ENCODE peak calls at places on chromosomes 7 and 10, in nine cellular contexts. One of them, this sample, is unnamed.

GRCh38 chr10:91144961-91145360 is 75.5 kb upstream of the PCGF5 start:
- DNase-seq in AG04449: no peak
- DNase-seq in OCI-LY7: no peak
- DNase-seq in astrocyte: no peak
- DNase-seq in type B pancreatic cell: no peak
- DNase-seq in testis: no peak
- DNase-seq in A549: no peak
- DNase-seq in epithelial cell of proximal tubule: no peak
- DNase-seq in CD8-positive, alpha-beta T cell: no peak
- DNase-seq in this sample: no peak

GRCh38 chr10:71772832-71773220 is 494 bp downstream of the VSIR start:
- DNase-seq in AG04449: no peak
- DNase-seq in astrocyte: no peak
- DNase-seq in epithelial cell of proximal tubule: no peak
- DNase-seq in A549: no peak
- DNase-seq in type B pancreatic cell: no peak
- DNase-seq in testis: no peak
- DNase-seq in OCI-LY7: no peak
- DNase-seq in CD8-positive, alpha-beta T cell: no peak
- DNase-seq in this sample: no peak

GRCh38 chr7:88205179-88205578 is 14.7 kb downstream of the SRI start:
- DNase-seq in OCI-LY7: no peak
- DNase-seq in type B pancreatic cell: no peak
- DNase-seq in AG04449: no peak
- DNase-seq in testis: no peak
- DNase-seq in astrocyte: no peak
- DNase-seq in CD8-positive, alpha-beta T cell: no peak
- DNase-seq in epithelial cell of proximal tubule: no peak
- DNase-seq in A549: no peak
- DNase-seq in this sample: no peak

GRCh38 chr7:29177963-29178612 is 16.5 kb upstream of the CHN2 start:
- DNase-seq in CD8-positive, alpha-beta T cell: no peak
- DNase-seq in astrocyte: peak
- DNase-seq in epithelial cell of proximal tubule: no peak
- DNase-seq in AG04449: no peak
- DNase-seq in type B pancreatic cell: no peak
- DNase-seq in A549: no peak
- DNase-seq in OCI-LY7: no peak
- DNase-seq in testis: peak
- DNase-seq in this sample: no peak

GRCh38 chr7:98354052-98354451 is 46.8 kb downstream of the BAIAP2L1 start:
- DNase-seq in A549: peak
- DNase-seq in CD8-positive, alpha-beta T cell: no peak
- DNase-seq in type B pancreatic cell: no peak
- DNase-seq in epithelial cell of proximal tubule: no peak
- DNase-seq in OCI-LY7: no peak
- DNase-seq in AG04449: no peak
- DNase-seq in testis: no peak
- DNase-seq in astrocyte: no peak
- DNase-seq in this sample: no peak

GRCh38 chr7:156475179-156475578 is 165.4 kb upstream of the RNF32 start:
- DNase-seq in A549: no peak
- DNase-seq in testis: no peak
- DNase-seq in CD8-positive, alpha-beta T cell: no peak
- DNase-seq in AG04449: no peak
- DNase-seq in OCI-LY7: no peak
- DNase-seq in astrocyte: peak
- DNase-seq in epithelial cell of proximal tubule: no peak
- DNase-seq in type B pancreatic cell: peak
- DNase-seq in this sample: no peak

GRCh38 chr7:20539201-20539600 is 76.3 kb upstream of the ABCB5 start:
- DNase-seq in A549: peak
- DNase-seq in testis: no peak
- DNase-seq in CD8-positive, alpha-beta T cell: no peak
- DNase-seq in epithelial cell of proximal tubule: no peak
- DNase-seq in astrocyte: no peak
- DNase-seq in type B pancreatic cell: no peak
- DNase-seq in OCI-LY7: peak
- DNase-seq in AG04449: no peak
- DNase-seq in this sample: no peak

GRCh38 chr10:36023939-36024338 is 381.8 kb upstream of the FZD8 start:
- DNase-seq in astrocyte: peak
- DNase-seq in CD8-positive, alpha-beta T cell: no peak
- DNase-seq in AG04449: peak
- DNase-seq in type B pancreatic cell: no peak
- DNase-seq in A549: peak
- DNase-seq in testis: no peak
- DNase-seq in OCI-LY7: no peak
- DNase-seq in epithelial cell of proximal tubule: peak
- DNase-seq in this sample: no peak

GRCh38 chr7:150668472-150668911 is 17.0 kb upstream of the GIMAP2 start:
- DNase-seq in A549: no peak
- DNase-seq in testis: no peak
- DNase-seq in OCI-LY7: no peak
- DNase-seq in astrocyte: no peak
- DNase-seq in epithelial cell of proximal tubule: no peak
- DNase-seq in CD8-positive, alpha-beta T cell: peak
- DNase-seq in AG04449: no peak
- DNase-seq in type B pancreatic cell: no peak
- DNase-seq in this sample: no peak

GRCh38 chr10:6128591-6129383 is 40.0 kb downstream of the RBM17 start:
- DNase-seq in A549: no peak
- DNase-seq in AG04449: no peak
- DNase-seq in OCI-LY7: no peak
- DNase-seq in type B pancreatic cell: no peak
- DNase-seq in testis: peak
- DNase-seq in epithelial cell of proximal tubule: no peak
- DNase-seq in astrocyte: no peak
- DNase-seq in CD8-positive, alpha-beta T cell: no peak
- DNase-seq in this sample: no peak

GRCh38 chr7:17304926-17305325 is 6.5 kb downstream of the AHR start:
- DNase-seq in AG04449: peak
- DNase-seq in A549: peak
- DNase-seq in testis: no peak
- DNase-seq in epithelial cell of proximal tubule: no peak
- DNase-seq in astrocyte: peak
- DNase-seq in OCI-LY7: no peak
- DNase-seq in type B pancreatic cell: no peak
- DNase-seq in CD8-positive, alpha-beta T cell: no peak
- DNase-seq in this sample: no peak

GRCh38 chr10:117541909-117542705 is 439 bp upstream of the EMX2 start:
- DNase-seq in CD8-positive, alpha-beta T cell: no peak
- DNase-seq in OCI-LY7: no peak
- DNase-seq in astrocyte: peak
- DNase-seq in testis: peak
- DNase-seq in epithelial cell of proximal tubule: peak
- DNase-seq in AG04449: peak
- DNase-seq in type B pancreatic cell: peak
- DNase-seq in A549: peak
- DNase-seq in this sample: no peak

GRCh38 chr7:155338632-155339320 is 41.1 kb downstream of the INSIG1 start:
- DNase-seq in testis: peak
- DNase-seq in A549: no peak
- DNase-seq in type B pancreatic cell: peak
- DNase-seq in astrocyte: no peak
- DNase-seq in CD8-positive, alpha-beta T cell: peak
- DNase-seq in epithelial cell of proximal tubule: no peak
- DNase-seq in AG04449: no peak
- DNase-seq in OCI-LY7: no peak
- DNase-seq in this sample: no peak

GRCh38 chr7:5284304-5285281 is 1.9 kb downstream of the SLC29A4 start:
- DNase-seq in testis: peak
- DNase-seq in astrocyte: no peak
- DNase-seq in CD8-positive, alpha-beta T cell: no peak
- DNase-seq in epithelial cell of proximal tubule: no peak
- DNase-seq in A549: peak
- DNase-seq in type B pancreatic cell: no peak
- DNase-seq in OCI-LY7: peak
- DNase-seq in AG04449: no peak
- DNase-seq in this sample: peak

GRCh38 chr10:12969951-12970350 is 31.6 kb downstream of the CCDC3 start:
- DNase-seq in CD8-positive, alpha-beta T cell: no peak
- DNase-seq in testis: no peak
- DNase-seq in A549: no peak
- DNase-seq in type B pancreatic cell: no peak
- DNase-seq in AG04449: no peak
- DNase-seq in OCI-LY7: no peak
- DNase-seq in epithelial cell of proximal tubule: no peak
- DNase-seq in astrocyte: peak
- DNase-seq in this sample: no peak

GRCh38 chr10:114691442-114691941 is 33.4 kb upstream of the ABLIM1 start:
- DNase-seq in AG04449: no peak
- DNase-seq in A549: no peak
- DNase-seq in astrocyte: peak
- DNase-seq in OCI-LY7: no peak
- DNase-seq in epithelial cell of proximal tubule: peak
- DNase-seq in type B pancreatic cell: no peak
- DNase-seq in testis: no peak
- DNase-seq in CD8-positive, alpha-beta T cell: no peak
- DNase-seq in this sample: no peak

GRCh38 chr7:101678713-101679112 is 49.6 kb upstream of the MYL10 start:
- DNase-seq in CD8-positive, alpha-beta T cell: no peak
- DNase-seq in OCI-LY7: no peak
- DNase-seq in testis: no peak
- DNase-seq in epithelial cell of proximal tubule: no peak
- DNase-seq in AG04449: no peak
- DNase-seq in type B pancreatic cell: no peak
- DNase-seq in A549: no peak
- DNase-seq in astrocyte: peak
- DNase-seq in this sample: no peak

GRCh38 chr10:88028654-88029053 is 165.2 kb downstream of the PTEN start:
- DNase-seq in AG04449: no peak
- DNase-seq in testis: no peak
- DNase-seq in astrocyte: no peak
- DNase-seq in OCI-LY7: peak
- DNase-seq in CD8-positive, alpha-beta T cell: no peak
- DNase-seq in epithelial cell of proximal tubule: peak
- DNase-seq in A549: no peak
- DNase-seq in type B pancreatic cell: no peak
- DNase-seq in this sample: no peak

DNA sequence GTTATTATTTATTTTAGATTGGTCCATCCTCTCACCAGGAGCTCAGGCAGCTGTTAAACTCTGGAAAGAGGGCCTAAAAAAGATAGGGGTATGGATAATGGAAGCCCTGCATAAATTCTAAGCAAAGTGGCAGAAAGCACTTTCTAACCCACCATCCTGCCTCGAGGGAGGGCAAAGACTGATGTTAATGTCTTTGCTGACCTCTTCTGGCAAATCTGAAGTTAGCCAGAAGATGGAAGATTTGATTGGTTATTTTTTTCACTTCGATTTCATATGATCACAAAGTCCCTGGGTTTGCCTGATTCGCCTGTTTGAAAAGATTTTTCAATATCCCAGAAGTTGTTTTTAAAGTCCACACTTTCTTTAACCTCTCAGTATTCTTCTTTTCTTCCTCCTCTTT is 24.8 kb downstream of the OR9A2 start:
- DNase-seq in OCI-LY7: peak
- DNase-seq in testis: no peak
- DNase-seq in CD8-positive, alpha-beta T cell: no peak
- DNase-seq in AG04449: no peak
- DNase-seq in type B pancreatic cell: no peak
- DNase-seq in epithelial cell of proximal tubule: no peak
- DNase-seq in A549: peak
- DNase-seq in astrocyte: no peak
- DNase-seq in this sample: no peak
- TF ChIP-seq CTCF in OCI-LY7: peak
- TF ChIP-seq CTCF in testis: no peak
- TF ChIP-seq CTCF in CD8-positive, alpha-beta T cell: no peak
- TF ChIP-seq CTCF in AG04449: no peak
- TF ChIP-seq CTCF in type B pancreatic cell: peak
- TF ChIP-seq CTCF in epithelial cell of proximal tubule: peak
- TF ChIP-seq CTCF in A549: peak
- TF ChIP-seq CTCF in astrocyte: peak
- TF ChIP-seq CTCF in this sample: no peak

GRCh38 chr10:119652361-119652760 is 1.2 kb downstream of the BAG3 start:
- DNase-seq in testis: peak
- DNase-seq in astrocyte: peak
- DNase-seq in OCI-LY7: peak
- DNase-seq in type B pancreatic cell: no peak
- DNase-seq in epithelial cell of proximal tubule: no peak
- DNase-seq in CD8-positive, alpha-beta T cell: no peak
- DNase-seq in A549: peak
- DNase-seq in AG04449: peak
- DNase-seq in this sample: no peak
- TF ChIP-seq CTCF in testis: peak
- TF ChIP-seq CTCF in astrocyte: peak
- TF ChIP-seq CTCF in OCI-LY7: peak
- TF ChIP-seq CTCF in type B pancreatic cell: peak
- TF ChIP-seq CTCF in epithelial cell of proximal tubule: peak
- TF ChIP-seq CTCF in CD8-positive, alpha-beta T cell: peak
- TF ChIP-seq CTCF in A549: peak
- TF ChIP-seq CTCF in AG04449: peak
- TF ChIP-seq CTCF in this sample: no peak

GRCh38 chr10:17177014-17177413 is 24.5 kb downstream of the TRDMT1 start:
- DNase-seq in type B pancreatic cell: no peak
- DNase-seq in epithelial cell of proximal tubule: no peak
- DNase-seq in AG04449: no peak
- DNase-seq in astrocyte: no peak
- DNase-seq in OCI-LY7: no peak
- DNase-seq in testis: no peak
- DNase-seq in A549: no peak
- DNase-seq in CD8-positive, alpha-beta T cell: no peak
- DNase-seq in this sample: no peak

GRCh38 chr10:17179002-17179401 is 22.5 kb downstream of the TRDMT1 start:
- DNase-seq in type B pancreatic cell: no peak
- DNase-seq in astrocyte: peak
- DNase-seq in testis: no peak
- DNase-seq in OCI-LY7: no peak
- DNase-seq in CD8-positive, alpha-beta T cell: no peak
- DNase-seq in epithelial cell of proximal tubule: no peak
- DNase-seq in A549: no peak
- DNase-seq in AG04449: no peak
- DNase-seq in this sample: no peak

GRCh38 chr10:17175551-17175950 is 25.9 kb downstream of the TRDMT1 start:
- DNase-seq in astrocyte: peak
- DNase-seq in AG04449: no peak
- DNase-seq in testis: peak
- DNase-seq in CD8-positive, alpha-beta T cell: no peak
- DNase-seq in OCI-LY7: no peak
- DNase-seq in type B pancreatic cell: no peak
- DNase-seq in epithelial cell of proximal tubule: no peak
- DNase-seq in A549: no peak
- DNase-seq in this sample: no peak

GRCh38 chr10:17174626-17175025 is 26.8 kb downstream of the TRDMT1 start:
- DNase-seq in OCI-LY7: no peak
- DNase-seq in type B pancreatic cell: no peak
- DNase-seq in astrocyte: no peak
- DNase-seq in epithelial cell of proximal tubule: no peak
- DNase-seq in AG04449: no peak
- DNase-seq in testis: no peak
- DNase-seq in A549: no peak
- DNase-seq in CD8-positive, alpha-beta T cell: no peak
- DNase-seq in this sample: no peak

GRCh38 chr10:17178006-17178405 is 23.5 kb downstream of the TRDMT1 start:
- DNase-seq in testis: no peak
- DNase-seq in AG04449: no peak
- DNase-seq in CD8-positive, alpha-beta T cell: no peak
- DNase-seq in type B pancreatic cell: no peak
- DNase-seq in A549: no peak
- DNase-seq in epithelial cell of proximal tubule: no peak
- DNase-seq in OCI-LY7: no peak
- DNase-seq in astrocyte: no peak
- DNase-seq in this sample: no peak
- TF ChIP-seq CTCF in testis: no peak
- TF ChIP-seq CTCF in AG04449: no peak
- TF ChIP-seq CTCF in CD8-positive, alpha-beta T cell: no peak
- TF ChIP-seq CTCF in type B pancreatic cell: no peak
- TF ChIP-seq CTCF in A549: no peak
- TF ChIP-seq CTCF in epithelial cell of proximal tubule: no peak
- TF ChIP-seq CTCF in OCI-LY7: no peak
- TF ChIP-seq CTCF in astrocyte: no peak
- TF ChIP-seq CTCF in this sample: no peak

GRCh38 chr7:138006106-138006505 is 4.2 kb upstream of the CREB3L2 start:
- DNase-seq in epithelial cell of proximal tubule: no peak
- DNase-seq in testis: no peak
- DNase-seq in AG04449: no peak
- DNase-seq in CD8-positive, alpha-beta T cell: no peak
- DNase-seq in astrocyte: no peak
- DNase-seq in OCI-LY7: no peak
- DNase-seq in type B pancreatic cell: no peak
- DNase-seq in A549: no peak
- DNase-seq in this sample: no peak
- TF ChIP-seq CTCF in epithelial cell of proximal tubule: no peak
- TF ChIP-seq CTCF in testis: no peak
- TF ChIP-seq CTCF in AG04449: no peak
- TF ChIP-seq CTCF in CD8-positive, alpha-beta T cell: no peak
- TF ChIP-seq CTCF in astrocyte: no peak
- TF ChIP-seq CTCF in OCI-LY7: no peak
- TF ChIP-seq CTCF in type B pancreatic cell: no peak
- TF ChIP-seq CTCF in A549: no peak
- TF ChIP-seq CTCF in this sample: no peak

This sample was measured in mesothelial cell of epicardium.